ENCODE peak calls at places on chromosomes 11 and 22, in six cellular contexts. One of them, this sample, is unnamed.

GRCh38 chr22:27438271-27438980 is 363.1 kb downstream of the MN1 start:
- DNase-seq in A549: no peak
- DNase-seq in GM12878: no peak
- DNase-seq in endothelial cell of umbilical vein: no peak
- DNase-seq in HepG2: no peak
- DNase-seq in K562: no peak
- DNase-seq in this sample: peak

GRCh38 chr22:44659140-44659539 is 42.9 kb upstream of the PRR5 start:
- DNase-seq in A549: no peak
- DNase-seq in GM12878: no peak
- DNase-seq in endothelial cell of umbilical vein: no peak
- DNase-seq in HepG2: no peak
- DNase-seq in K562: no peak
- DNase-seq in this sample: no peak

GRCh38 chr11:13699041-13699440 is 30.6 kb downstream of the FAR1 start:
- DNase-seq in A549: no peak
- DNase-seq in GM12878: no peak
- DNase-seq in endothelial cell of umbilical vein: no peak
- DNase-seq in HepG2: no peak
- DNase-seq in K562: no peak
- DNase-seq in this sample: no peak

GRCh38 chr11:94879006-94879405 is 94.3 kb downstream of the CWC15 start:
- DNase-seq in A549: no peak
- DNase-seq in GM12878: no peak
- DNase-seq in endothelial cell of umbilical vein: no peak
- DNase-seq in HepG2: no peak
- DNase-seq in K562: no peak
- DNase-seq in this sample: no peak

GRCh38 chr22:27896251-27896650 is 22.8 kb downstream of the PITPNB start:
- DNase-seq in A549: no peak
- DNase-seq in GM12878: peak
- DNase-seq in endothelial cell of umbilical vein: no peak
- DNase-seq in HepG2: no peak
- DNase-seq in K562: no peak
- DNase-seq in this sample: no peak

GRCh38 chr11:19555266-19555665 is 157.4 kb upstream of the NAV2 start:
- DNase-seq in A549: no peak
- DNase-seq in GM12878: no peak
- DNase-seq in endothelial cell of umbilical vein: no peak
- DNase-seq in HepG2: no peak
- DNase-seq in K562: no peak
- DNase-seq in this sample: no peak

GRCh38 chr11:65625628-65626342 is 10.2 kb downstream of the PCNX3 start:
- DNase-seq in A549: peak
- DNase-seq in GM12878: no peak
- DNase-seq in endothelial cell of umbilical vein: peak
- DNase-seq in HepG2: no peak
- DNase-seq in K562: peak
- DNase-seq in this sample: peak

GRCh38 chr11:102306048-102306575 is 11.2 kb upstream of the BIRC3 start:
- DNase-seq in A549: peak
- DNase-seq in GM12878: no peak
- DNase-seq in endothelial cell of umbilical vein: no peak
- DNase-seq in HepG2: no peak
- DNase-seq in K562: no peak
- DNase-seq in this sample: no peak

GRCh38 chr22:45007247-45007945 is 2.4 kb downstream of the PHF21B start:
- DNase-seq in A549: peak
- DNase-seq in GM12878: no peak
- DNase-seq in endothelial cell of umbilical vein: no peak
- DNase-seq in HepG2: no peak
- DNase-seq in K562: peak
- DNase-seq in this sample: peak

GRCh38 chr11:68158580-68158979 is 37.4 kb upstream of the CHKA start:
- DNase-seq in A549: no peak
- DNase-seq in GM12878: no peak
- DNase-seq in endothelial cell of umbilical vein: no peak
- DNase-seq in HepG2: no peak
- DNase-seq in K562: no peak
- DNase-seq in this sample: no peak

GRCh38 chr11:102111787-102112653 is 1.8 kb downstream of the YAP1 start:
- DNase-seq in A549: peak
- DNase-seq in GM12878: no peak
- DNase-seq in endothelial cell of umbilical vein: peak
- DNase-seq in HepG2: peak
- DNase-seq in K562: no peak
- DNase-seq in this sample: peak

GRCh38 chr11:128688896-128689546 is 4.9 kb upstream of the FLI1 start:
- DNase-seq in A549: no peak
- DNase-seq in GM12878: no peak
- DNase-seq in endothelial cell of umbilical vein: no peak
- DNase-seq in HepG2: no peak
- DNase-seq in K562: no peak
- DNase-seq in this sample: no peak

GRCh38 chr22:26563022-26563421 is 26.9 kb downstream of the TPST2 start:
- DNase-seq in A549: peak
- DNase-seq in GM12878: no peak
- DNase-seq in endothelial cell of umbilical vein: no peak
- DNase-seq in HepG2: no peak
- DNase-seq in K562: no peak
- DNase-seq in this sample: no peak

GRCh38 chr11:57237204-57237681 is at the start of gene APLNR:
- DNase-seq in A549: no peak
- DNase-seq in GM12878: no peak
- DNase-seq in endothelial cell of umbilical vein: no peak
- DNase-seq in HepG2: no peak
- DNase-seq in K562: peak
- DNase-seq in this sample: peak

GRCh38 chr11:112249871-112250590 is 10.6 kb downstream of the PLET1 start:
- DNase-seq in A549: no peak
- DNase-seq in GM12878: no peak
- DNase-seq in endothelial cell of umbilical vein: no peak
- DNase-seq in HepG2: no peak
- DNase-seq in K562: no peak
- DNase-seq in this sample: no peak

GRCh38 chr11:68438658-68439259 is 21.8 kb upstream of the PPP6R3 start:
- DNase-seq in A549: no peak
- DNase-seq in GM12878: no peak
- DNase-seq in endothelial cell of umbilical vein: no peak
- DNase-seq in HepG2: no peak
- DNase-seq in K562: no peak
- DNase-seq in this sample: no peak

GRCh38 chr11:65078151-65078550 is 5.7 kb downstream of the CDCA5 start:
- DNase-seq in A549: peak
- DNase-seq in GM12878: no peak
- DNase-seq in endothelial cell of umbilical vein: peak
- DNase-seq in HepG2: peak
- DNase-seq in K562: peak
- DNase-seq in this sample: peak

GRCh38 chr11:104324276-104324675 is 160.3 kb upstream of the PDGFD start:
- DNase-seq in A549: no peak
- DNase-seq in GM12878: no peak
- DNase-seq in endothelial cell of umbilical vein: no peak
- DNase-seq in HepG2: no peak
- DNase-seq in K562: no peak
- DNase-seq in this sample: no peak

GRCh38 chr11:105193260-105193659 is 53.7 kb upstream of the CARD18 start:
- DNase-seq in A549: no peak
- DNase-seq in GM12878: no peak
- DNase-seq in endothelial cell of umbilical vein: no peak
- DNase-seq in HepG2: no peak
- DNase-seq in K562: no peak
- DNase-seq in this sample: no peak

GRCh38 chr11:108871152-108871551 is 206.3 kb downstream of the DDX10 start:
- DNase-seq in A549: peak
- DNase-seq in GM12878: no peak
- DNase-seq in endothelial cell of umbilical vein: peak
- DNase-seq in HepG2: peak
- DNase-seq in K562: no peak
- DNase-seq in this sample: peak

GRCh38 chr11:71459076-71459766 is 6.2 kb downstream of the NADSYN1 start:
- DNase-seq in A549: no peak
- DNase-seq in GM12878: no peak
- DNase-seq in endothelial cell of umbilical vein: no peak
- DNase-seq in HepG2: no peak
- DNase-seq in K562: no peak
- DNase-seq in this sample: no peak

GRCh38 chr11:59767212-59767611 is 12.0 kb downstream of the STX3 start:
- DNase-seq in A549: no peak
- DNase-seq in GM12878: no peak
- DNase-seq in endothelial cell of umbilical vein: no peak
- DNase-seq in HepG2: no peak
- DNase-seq in K562: no peak
- DNase-seq in this sample: peak

GRCh38 chr22:45131749-45132148 is 32.0 kb upstream of the NUP50 start:
- DNase-seq in A549: no peak
- DNase-seq in GM12878: no peak
- DNase-seq in endothelial cell of umbilical vein: no peak
- DNase-seq in HepG2: no peak
- DNase-seq in K562: no peak
- DNase-seq in this sample: peak

GRCh38 chr11:1624621-1625020 is 2.7 kb upstream of the KRTAP5-4 start:
- DNase-seq in A549: no peak
- DNase-seq in GM12878: no peak
- DNase-seq in endothelial cell of umbilical vein: no peak
- DNase-seq in HepG2: no peak
- DNase-seq in K562: no peak
- DNase-seq in this sample: no peak

GRCh38 chr11:7977251-7977917 is 9.8 kb upstream of the EIF3F start:
- DNase-seq in A549: peak
- DNase-seq in GM12878: no peak
- DNase-seq in endothelial cell of umbilical vein: peak
- DNase-seq in HepG2: no peak
- DNase-seq in K562: no peak
- DNase-seq in this sample: peak

GRCh38 chr11:66371627-66372415 is at the start of gene SLC29A2:
- DNase-seq in A549: peak
- DNase-seq in GM12878: peak
- DNase-seq in endothelial cell of umbilical vein: no peak
- DNase-seq in HepG2: no peak
- DNase-seq in K562: peak
- DNase-seq in this sample: peak

GRCh38 chr22:48853627-48854240 is 973.9 kb downstream of the BRD1 start:
- DNase-seq in A549: no peak
- DNase-seq in GM12878: no peak
- DNase-seq in endothelial cell of umbilical vein: no peak
- DNase-seq in HepG2: no peak
- DNase-seq in K562: no peak
- DNase-seq in this sample: no peak

GRCh38 chr11:101321222-101321621 is 191.6 kb upstream of the PGR start:
- DNase-seq in A549: no peak
- DNase-seq in GM12878: no peak
- DNase-seq in endothelial cell of umbilical vein: no peak
- DNase-seq in HepG2: no peak
- DNase-seq in K562: no peak
- DNase-seq in this sample: no peak

GRCh38 chr11:127789887-127790286 is 789.3 kb upstream of the KIRREL3 start:
- DNase-seq in A549: peak
- DNase-seq in GM12878: no peak
- DNase-seq in endothelial cell of umbilical vein: no peak
- DNase-seq in HepG2: no peak
- DNase-seq in K562: no peak
- DNase-seq in this sample: peak

GRCh38 chr11:131670876-131671275 is 300.5 kb downstream of the NTM start:
- DNase-seq in A549: no peak
- DNase-seq in GM12878: no peak
- DNase-seq in endothelial cell of umbilical vein: no peak
- DNase-seq in HepG2: no peak
- DNase-seq in K562: no peak
- DNase-seq in this sample: no peak

GRCh38 chr11:130315354-130315970 is 745 bp upstream of the ZBTB44 start:
- DNase-seq in A549: no peak
- DNase-seq in GM12878: no peak
- DNase-seq in endothelial cell of umbilical vein: no peak
- DNase-seq in HepG2: no peak
- DNase-seq in K562: peak
- DNase-seq in this sample: peak

GRCh38 chr11:68838572-68838964 is 3.1 kb downstream of the CPT1A start:
- DNase-seq in A549: no peak
- DNase-seq in GM12878: no peak
- DNase-seq in endothelial cell of umbilical vein: peak
- DNase-seq in HepG2: peak
- DNase-seq in K562: no peak
- DNase-seq in this sample: peak

GRCh38 chr11:11731311-11732083 is 109.7 kb upstream of the GALNT18 start:
- DNase-seq in A549: peak
- DNase-seq in GM12878: no peak
- DNase-seq in endothelial cell of umbilical vein: no peak
- DNase-seq in HepG2: no peak
- DNase-seq in K562: no peak
- DNase-seq in this sample: peak

GRCh38 chr11:19382131-19382611 is 141.4 kb upstream of the E2F8 start:
- DNase-seq in A549: no peak
- DNase-seq in GM12878: no peak
- DNase-seq in endothelial cell of umbilical vein: no peak
- DNase-seq in HepG2: no peak
- DNase-seq in K562: no peak
- DNase-seq in this sample: no peak

GRCh38 chr11:62911137-62912130 is 9.7 kb downstream of the CHRM1 start:
- DNase-seq in A549: no peak
- DNase-seq in GM12878: no peak
- DNase-seq in endothelial cell of umbilical vein: no peak
- DNase-seq in HepG2: no peak
- DNase-seq in K562: no peak
- DNase-seq in this sample: peak
- TF ChIP-seq MAX in A549: no peak
- TF ChIP-seq MAX in GM12878: no peak
- TF ChIP-seq MAX in endothelial cell of umbilical vein: no peak
- TF ChIP-seq MAX in HepG2: no peak
- TF ChIP-seq MAX in K562: no peak
- TF ChIP-seq MAX in this sample: no peak

GRCh38 chr22:37604875-37605274 is 3.8 kb upstream of the GGA1 start:
- DNase-seq in A549: no peak
- DNase-seq in GM12878: no peak
- DNase-seq in endothelial cell of umbilical vein: no peak
- DNase-seq in HepG2: no peak
- DNase-seq in K562: no peak
- DNase-seq in this sample: no peak
- TF ChIP-seq MYC in A549: no peak
- TF ChIP-seq MYC in GM12878: no peak
- TF ChIP-seq MYC in endothelial cell of umbilical vein: no peak
- TF ChIP-seq MYC in HepG2: no peak
- TF ChIP-seq MYC in K562: no peak
- TF ChIP-seq MYC in this sample: no peak

GRCh38 chr11:126528075-126528474 is 172.6 kb downstream of the ST3GAL4 start:
- DNase-seq in A549: no peak
- DNase-seq in GM12878: no peak
- DNase-seq in endothelial cell of umbilical vein: no peak
- DNase-seq in HepG2: no peak
- DNase-seq in K562: no peak
- DNase-seq in this sample: no peak
- TF ChIP-seq CTCF in A549: no peak
- TF ChIP-seq CTCF in GM12878: no peak
- TF ChIP-seq CTCF in endothelial cell of umbilical vein: no peak
- TF ChIP-seq CTCF in HepG2: no peak
- TF ChIP-seq CTCF in K562: no peak
- TF ChIP-seq CTCF in this sample: no peak

GRCh38 chr11:78195917-78196545 is 7.3 kb downstream of the USP35 start:
- DNase-seq in A549: no peak
- DNase-seq in GM12878: no peak
- DNase-seq in endothelial cell of umbilical vein: no peak
- DNase-seq in HepG2: no peak
- DNase-seq in K562: no peak
- DNase-seq in this sample: no peak
- TF ChIP-seq MAX in A549: no peak
- TF ChIP-seq MAX in GM12878: no peak
- TF ChIP-seq MAX in endothelial cell of umbilical vein: no peak
- TF ChIP-seq MAX in HepG2: no peak
- TF ChIP-seq MAX in K562: no peak
- TF ChIP-seq MAX in this sample: no peak